ENCODE peak calls at places on chromosomes 7 and 10, in ten cellular contexts. V is GM23248, N is K562, Y is HCT116, C is GM12878, T is fibroblast of lung, L is PC-9, H is DND-41, R is MM.1S, Z is astrocyte. P is an unnamed sample.

GRCh38 chr7:27946351-27946750 is 206.4 kb downstream of the TAX1BP1 start:
- DNase-seq in L (no peak), Z (no peak), V (no peak), Y (no peak), N (no peak), T (no peak), R (no peak), C (no peak), H (no peak), P (no peak)

GRCh38 chr10:14601872-14602725 is 172.6 kb downstream of the FAM107B start:
- DNase-seq in L (peak; percentile 77), N (peak; percentile 25), R (peak; percentile 76), Z (peak; percentile 84), C (peak; percentile 62), H (peak; percentile 45), Y (peak; percentile 52), V (peak; percentile 88), T (peak; percentile 52), P (peak; percentile 60)

GRCh38 chr10:75229961-75230360 is 5.8 kb downstream of the COMTD1 start:
- DNase-seq in T (peak; percentile 53), L (no peak), C (no peak), Z (peak; percentile 37), N (no peak), H (no peak), R (no peak), Y (no peak), V (peak; percentile 69), P (no peak)

GRCh38 chr7:2114052-2114451 is 118.7 kb downstream of the MAD1L1 start:
- DNase-seq in V (peak; percentile 78), R (no peak), Z (peak; percentile 74), H (no peak), T (peak; percentile 82), N (no peak), C (no peak), L (no peak), Y (peak; percentile 27), P (no peak)

GRCh38 chr7:29841926-29842671 is 35.8 kb downstream of the WIPF3 start:
- DNase-seq in R (no peak), N (peak; percentile 67), Y (no peak), Z (no peak), L (no peak), C (no peak), V (no peak), H (no peak), T (no peak), P (no peak)

GRCh38 chr10:16867556-16867955 is 50.3 kb upstream of the RSU1 start:
- DNase-seq in Y (peak; percentile 19), T (peak; percentile 43), V (peak; percentile 73), N (no peak), R (no peak), C (no peak), Z (peak; percentile 92), H (no peak), L (no peak), P (peak; percentile 50)

GRCh38 chr7:20200965-20201364 is 16.2 kb downstream of the MACC1 start:
- DNase-seq in N (no peak), H (no peak), R (no peak), V (no peak), Y (no peak), T (no peak), C (no peak), L (no peak), Z (no peak), P (no peak)

GRCh38 chr10:11742009-11742778 is at the start of gene ECHDC3:
- DNase-seq in T (peak; percentile 61), Z (peak; percentile 26), C (no peak), H (no peak), N (peak; percentile 74), R (peak; percentile 24), L (peak; percentile 24), V (peak; percentile 49), Y (no peak), P (peak; percentile 68)

GRCh38 chr10:89115876-89116627 is 91.1 kb downstream of the CH25H start:
- DNase-seq in Z (peak; percentile 69), L (no peak), C (no peak), T (peak; percentile 51), R (no peak), N (no peak), V (peak; percentile 92), Y (peak; percentile 40), H (no peak), P (peak; percentile 44)

DNA sequence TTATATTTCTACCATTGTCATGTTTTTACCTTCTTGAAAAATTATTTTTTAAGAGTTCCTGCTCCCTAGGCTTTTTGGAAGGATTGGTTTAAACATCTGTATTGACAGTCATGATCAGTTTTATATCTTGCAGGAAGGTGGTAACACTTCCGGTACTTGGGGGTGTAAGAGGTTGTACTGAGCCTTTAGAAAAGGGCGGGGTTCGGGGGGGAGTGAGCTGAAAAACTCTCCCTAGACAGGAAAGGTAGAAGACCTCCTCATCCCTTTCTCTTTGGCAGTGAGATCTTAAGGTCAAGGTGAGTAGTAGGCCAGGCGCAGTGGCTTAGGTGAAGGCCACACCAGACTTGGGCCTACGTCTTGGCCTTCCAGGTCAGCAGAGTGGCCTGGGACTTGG is 371 bp upstream of the PPP1R9A start:
- DNase-seq in H (no peak), L (no peak), V (no peak), R (no peak), Z (no peak), T (no peak), N (no peak), Y (peak; percentile 29), C (no peak), P (peak; percentile 17)
- TF ChIP-seq EZH2 in H (no peak), L (no peak), V (no peak), R (no peak), Z (no peak), T (no peak), N (no peak), Y (no peak), C (no peak), P (no peak)

DNA sequence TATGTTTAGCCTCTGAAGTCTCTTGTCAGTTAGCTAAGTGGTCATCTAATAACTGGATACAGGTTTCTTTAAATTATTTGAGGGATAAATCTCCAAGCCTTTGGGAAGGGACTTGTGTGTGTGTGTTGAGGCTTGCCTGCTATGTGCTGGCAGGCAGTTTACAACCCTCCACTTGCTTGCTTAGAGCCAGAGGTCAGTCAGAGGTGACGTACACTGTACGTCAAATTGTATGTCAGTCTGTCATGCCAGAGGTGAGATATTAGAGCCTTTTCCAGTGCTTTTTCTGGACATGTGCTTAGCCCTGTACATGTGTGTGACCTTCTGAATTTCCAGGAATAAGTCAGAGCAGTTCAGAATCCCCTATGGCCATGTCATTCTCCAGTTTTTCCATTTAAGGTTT is 438.9 kb downstream of the SDK1 start:
- DNase-seq in L (no peak), H (no peak), C (no peak), N (no peak), Y (no peak), T (no peak), Z (no peak), R (no peak), V (no peak), P (no peak)
- H3K9me3 ChIP-seq in L (peaks cover 22% of the 10 kb centered on the region), H (no peaks in the 10 kb centered on the region), C (no peaks in the 10 kb centered on the region), N (no peaks in the 10 kb centered on the region), Y (no peaks in the 10 kb centered on the region), T (no peaks in the 10 kb centered on the region), Z (peaks cover 4% of the 10 kb centered on the region), R (no peaks in the 10 kb centered on the region), V (peaks cover 4% of the 10 kb centered on the region), P (peaks cover 24% of the 10 kb centered on the region)

GRCh38 chr10:101138788-101139420 is 7.8 kb downstream of the TLX1 start:
- DNase-seq in N (no peak), C (no peak), H (no peak), T (no peak), V (no peak), L (no peak), Y (no peak), R (no peak), Z (no peak), P (no peak)

GRCh38 chr10:101140950-101141621 is 10.0 kb downstream of the TLX1 start:
- DNase-seq in L (no peak), R (no peak), H (no peak), N (no peak), V (no peak), Z (no peak), Y (no peak), T (no peak), C (no peak), P (no peak)

GRCh38 chr10:101137271-101137670 is 6.2 kb downstream of the TLX1 start:
- DNase-seq in L (no peak), N (no peak), Y (no peak), C (no peak), Z (no peak), V (no peak), R (no peak), H (no peak), T (no peak), P (no peak)

GRCh38 chr10:101140084-101140949 is 9.2 kb downstream of the TLX1 start:
- DNase-seq in N (no peak), C (no peak), L (no peak), Y (no peak), Z (no peak), H (no peak), V (no peak), T (no peak), R (no peak), P (no peak)

DNA sequence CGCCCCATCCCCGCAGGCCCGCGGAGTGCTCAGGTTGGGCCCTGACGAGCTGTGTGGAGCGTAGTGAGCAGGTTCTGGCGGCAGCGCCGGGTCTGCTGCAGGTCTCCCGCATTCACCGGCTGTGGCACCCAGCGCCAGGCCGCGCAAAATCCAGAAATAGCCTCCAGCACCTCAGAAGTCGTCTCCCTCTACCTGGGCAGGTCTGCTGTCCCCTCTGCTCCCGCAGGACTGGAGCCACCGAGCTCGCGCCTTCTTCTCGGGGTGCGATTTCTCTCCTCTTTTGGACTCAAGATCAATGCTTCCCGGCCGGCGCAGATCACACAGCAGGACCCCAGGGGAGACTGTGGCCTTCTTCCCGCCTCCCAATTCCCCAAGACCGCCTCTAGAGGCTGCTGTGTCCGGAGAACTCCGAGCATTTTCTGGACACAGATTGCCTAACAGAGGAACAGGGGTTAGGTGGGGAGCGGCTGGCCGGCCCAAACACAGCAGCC is 8.4 kb downstream of the TLX1 start:
- DNase-seq in C (no peak), L (no peak), R (no peak), N (peak; percentile 14), H (no peak), T (peak; percentile 18), Z (no peak), V (peak; percentile 57), Y (no peak), P (no peak)
- TF ChIP-seq EZH2 in C (no peak), L (no peak), R (no peak), N (no peak), H (no peak), T (peak; percentile 6), Z (no peak), V (peak; percentile 61), Y (no peak), P (no peak)

DNA sequence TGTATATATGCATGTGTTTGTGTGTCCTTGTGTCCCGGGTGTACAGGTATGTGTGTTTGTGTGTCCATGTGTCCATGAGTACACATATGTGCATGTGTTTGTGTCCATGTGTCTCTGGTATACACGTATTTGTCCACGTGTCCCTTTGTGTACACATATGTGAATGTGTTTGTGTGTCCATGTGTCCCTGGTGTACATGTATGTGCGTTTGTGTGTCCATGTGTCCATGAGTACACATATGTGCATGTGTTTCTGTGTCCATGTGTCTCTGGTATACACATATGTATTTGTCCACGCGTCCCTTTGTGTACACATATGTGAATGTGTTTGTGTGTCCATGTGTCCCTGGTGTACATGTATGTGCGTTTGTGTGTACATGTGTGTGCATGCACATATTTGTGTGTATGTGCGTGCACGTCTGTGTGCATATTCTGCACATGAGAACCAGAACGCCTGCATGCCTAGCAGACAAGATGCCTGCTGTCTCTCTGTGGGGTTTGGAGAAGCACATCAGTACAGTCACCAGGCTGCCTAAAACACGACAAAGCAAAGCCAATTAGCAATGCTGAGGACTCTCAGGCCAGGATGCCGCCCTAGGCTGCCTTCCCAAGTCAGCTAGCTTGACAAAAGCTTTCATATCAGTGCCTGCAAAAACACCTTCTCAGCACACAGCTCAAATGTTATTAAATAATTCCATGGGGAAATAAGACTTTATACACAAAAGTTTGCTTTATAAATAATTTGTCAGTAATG is 327.8 kb downstream of the PTPRN2 start:
- DNase-seq in T (no peak), N (no peak), Y (no peak), C (no peak), R (no peak), Z (no peak), L (no peak), H (no peak), V (no peak), P (no peak)
- H3K9me3 ChIP-seq in T (peaks cover 15% of the 10 kb centered on the region), N (peaks cover 9% of the 10 kb centered on the region), Y (peaks cover 4% of the 10 kb centered on the region), C (peaks cover 10% of the 10 kb centered on the region), R (no peaks in the 10 kb centered on the region), Z (peaks cover 42% of the 10 kb centered on the region), L (peaks cover 8% of the 10 kb centered on the region), H (peaks cover 3% of the 10 kb centered on the region), V (no peaks in the 10 kb centered on the region), P (peaks cover 19% of the 10 kb centered on the region)

P was measured in A673.